ENCODE peak calls at places on chromosomes 13 and 19, in six cellular contexts. M is K562, K is HepG2, P is SK-N-SH, X is H1, W is GM12878. Y is an unnamed sample. For H3K4me1, the result is how much of the 10 kb centered on the place peaks cover.

GRCh38 chr19:42422092-42422575 is 5.1 kb downstream of the LIPE start:
- DNase-seq in M (no peak), K (no peak), P (no peak), X (no peak), W (no peak), Y (no peak)

GRCh38 chr13:103157034-103157433 is 90.8 kb upstream of the SLC10A2 start:
- DNase-seq in M (no peak), K (no peak), P (no peak), X (no peak), W (no peak), Y (no peak)

GRCh38 chr13:30572859-30573275 is 44.9 kb upstream of the USPL1 start:
- DNase-seq in M (no peak), K (peak), P (peak), X (no peak), W (peak), Y (no peak)

GRCh38 chr13:108609353-108609752 is 20.1 kb upstream of the MYO16 start:
- DNase-seq in M (no peak), K (no peak), P (peak), X (no peak), W (no peak), Y (no peak)

GRCh38 chr13:100208596-100208995 is 119.7 kb downstream of the PCCA start:
- DNase-seq in M (no peak), K (no peak), P (no peak), X (no peak), W (no peak), Y (no peak)

GRCh38 chr19:8610041-8610927 is at the start of gene ADAMTS10:
- DNase-seq in M (peak), K (no peak), P (peak), X (no peak), W (no peak), Y (no peak)

GRCh38 chr19:19098703-19099632 is 35.2 kb downstream of the SLC25A42 start:
- DNase-seq in M (no peak), K (peak), P (no peak), X (no peak), W (no peak), Y (no peak)

GRCh38 chr19:34662919-34663318 is 14.0 kb downstream of the SCGB2B2 start:
- DNase-seq in M (peak), K (peak), P (peak), X (peak), W (no peak), Y (peak)

GRCh38 chr13:24254151-24254810 is 55.1 kb upstream of the C1QTNF9 start:
- DNase-seq in M (no peak), K (no peak), P (no peak), X (no peak), W (no peak), Y (no peak)

GRCh38 chr13:21894703-21895699 is 224.1 kb downstream of the FGF9 start:
- DNase-seq in M (no peak), K (no peak), P (no peak), X (no peak), W (no peak), Y (no peak)

GRCh38 chr13:101303512-101303911 is 112.8 kb downstream of the NALCN start:
- DNase-seq in M (no peak), K (no peak), P (peak), X (no peak), W (no peak), Y (no peak)

GRCh38 chr19:48810151-48810550 is 678 bp downstream of the BCAT2 start:
- DNase-seq in M (peak), K (no peak), P (no peak), X (no peak), W (no peak), Y (no peak)

GRCh38 chr13:30129411-30129810 is 177.9 kb downstream of the KATNAL1 start:
- DNase-seq in M (no peak), K (no peak), P (no peak), X (no peak), W (no peak), Y (no peak)

GRCh38 chr19:43078311-43078710 is 4.2 kb downstream of the PSG2 start:
- DNase-seq in M (no peak), K (no peak), P (no peak), X (no peak), W (no peak), Y (no peak)

GRCh38 chr19:51749979-51750378 is 1.7 kb downstream of the FPR1 start:
- DNase-seq in M (no peak), K (no peak), P (no peak), X (no peak), W (no peak), Y (no peak)

GRCh38 chr13:26538363-26539317 is 18.8 kb upstream of the WASF3 start:
- DNase-seq in M (no peak), K (no peak), P (no peak), X (no peak), W (no peak), Y (no peak)

GRCh38 chr13:33797622-33798021 is 20.3 kb upstream of the RFC3 start:
- DNase-seq in M (no peak), K (no peak), P (no peak), X (no peak), W (no peak), Y (no peak)

GRCh38 chr19:9885077-9885552 is 50.0 kb downstream of the PIN1 start:
- DNase-seq in M (no peak), K (no peak), P (peak), X (no peak), W (no peak), Y (no peak)

GRCh38 chr19:49058592-49058991 is 1.0 kb upstream of the CGB7 start:
- DNase-seq in M (peak), K (no peak), P (peak), X (no peak), W (no peak), Y (no peak)

GRCh38 chr19:13825489-13826475 is 30.5 kb downstream of the ZSWIM4 start:
- DNase-seq in M (peak), K (no peak), P (peak), X (no peak), W (no peak), Y (no peak)

GRCh38 chr19:48554385-48555091 is 2.6 kb downstream of the SULT2B1 start:
- DNase-seq in M (peak), K (peak), P (no peak), X (peak), W (no peak), Y (peak)

GRCh38 chr13:93660664-93661063 is 434.1 kb downstream of the GPC6 start:
- DNase-seq in M (no peak), K (no peak), P (no peak), X (no peak), W (no peak), Y (no peak)

GRCh38 chr13:113959198-113959597 is 14.7 kb downstream of the C13orf46 start:
- DNase-seq in M (peak), K (no peak), P (no peak), X (no peak), W (no peak), Y (no peak)

GRCh38 chr19:35068941-35069634 is 27.6 kb downstream of the HPN start:
- DNase-seq in M (no peak), K (no peak), P (no peak), X (no peak), W (no peak), Y (no peak)

GRCh38 chr13:94712812-94713555 is 639 bp upstream of the SOX21 start:
- DNase-seq in M (no peak), K (no peak), P (peak), X (no peak), W (no peak), Y (no peak)

GRCh38 chr19:29172302-29172701 is 40.6 kb downstream of the UQCRFS1 start:
- DNase-seq in M (no peak), K (no peak), P (no peak), X (no peak), W (no peak), Y (no peak)

GRCh38 chr13:60448907-60449510 is 52.0 kb downstream of the TDRD3 start:
- DNase-seq in M (peak), K (peak), P (peak), X (no peak), W (no peak), Y (peak)

GRCh38 chr13:112842343-112842856 is 126.6 kb upstream of the MCF2L start:
- DNase-seq in M (no peak), K (no peak), P (no peak), X (no peak), W (no peak), Y (no peak)

GRCh38 chr19:6664916-6665315 is 5.0 kb downstream of the TNFSF14 start:
- DNase-seq in M (no peak), K (no peak), P (no peak), X (no peak), W (no peak), Y (no peak)

GRCh38 chr19:19155495-19156219 is 14.4 kb downstream of the MEF2B start:
- DNase-seq in M (no peak), K (no peak), P (no peak), X (no peak), W (peak), Y (no peak)

GRCh38 chr13:113854238-113855011 is 9.5 kb downstream of the GAS6 start:
- DNase-seq in M (no peak), K (no peak), P (no peak), X (no peak), W (no peak), Y (no peak)

GRCh38 chr19:40596608-40597328 is 4.4 kb upstream of the LTBP4 start:
- DNase-seq in M (peak), K (peak), P (peak), X (no peak), W (no peak), Y (no peak)

GRCh38 chr13:78160793-78161192 is 242.2 kb upstream of the EDNRB start:
- DNase-seq in M (no peak), K (no peak), P (no peak), X (no peak), W (no peak), Y (no peak)

GRCh38 chr13:96091164-96091931 is 1.4 kb downstream of the HS6ST3 start:
- DNase-seq in M (no peak), K (no peak), P (peak), X (no peak), W (no peak), Y (no peak)

GRCh38 chr13:96089139-96089538 is 768 bp upstream of the HS6ST3 start:
- DNase-seq in M (no peak), K (no peak), P (no peak), X (no peak), W (no peak), Y (no peak)

GRCh38 chr13:96090240-96091101 is 564 bp downstream of the HS6ST3 start:
- DNase-seq in M (peak), K (no peak), P (peak), X (no peak), W (no peak), Y (no peak)

GRCh38 chr13:96091932-96092253 is 2.0 kb downstream of the HS6ST3 start:
- DNase-seq in M (no peak), K (no peak), P (no peak), X (no peak), W (no peak), Y (no peak)

DNA sequence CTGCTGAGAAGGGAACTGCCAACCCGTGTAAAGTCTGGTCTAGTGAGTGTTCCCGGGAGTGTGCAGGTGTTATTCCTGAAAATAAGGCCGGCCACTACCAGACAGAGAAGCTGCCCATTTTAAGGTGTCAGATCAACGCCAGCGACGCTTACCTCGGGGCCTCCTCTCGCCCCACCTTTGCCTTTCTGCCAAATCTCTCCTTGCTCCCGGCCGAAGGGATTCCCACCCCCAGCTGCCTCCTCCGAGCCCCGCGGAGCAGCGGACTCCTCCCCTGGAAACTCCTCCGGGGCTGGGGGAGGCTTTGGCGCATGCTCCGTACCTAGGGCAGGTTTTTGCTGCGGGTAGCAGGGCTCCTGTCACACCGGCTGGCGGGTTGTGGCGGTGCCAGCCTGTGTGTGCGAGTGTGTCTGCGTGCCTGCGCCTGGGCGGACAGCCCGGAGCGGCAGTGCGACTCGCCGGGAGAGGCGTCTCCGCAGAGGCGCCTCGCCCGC is at the start of gene HS6ST3:
- DNase-seq in M (peak), K (no peak), P (peak), X (peak), W (no peak), Y (no peak)
- TF ChIP-seq YY1 in M (no peak), K (no peak), P (no peak), X (no peak), W (no peak), Y (no peak)

GRCh38 chr19:37964109-37964508 is 57.1 kb downstream of the SIPA1L3 start:
- DNase-seq in M (no peak), K (no peak), P (no peak), X (no peak), W (no peak), Y (no peak)
- H3K4me3 ChIP-seq in M (no peak), K (no peak), P (no peak), X (no peak), W (no peak), Y (no peak)

GRCh38 chr19:38657633-38658222 is 10.3 kb downstream of the ACTN4 start:
- DNase-seq in M (no peak), K (no peak), P (no peak), X (no peak), W (no peak), Y (no peak)
- H3K4me1 ChIP-seq in M (under half), K (half or more), P (half or more), X (under half), W (under half), Y (under half)

DNA sequence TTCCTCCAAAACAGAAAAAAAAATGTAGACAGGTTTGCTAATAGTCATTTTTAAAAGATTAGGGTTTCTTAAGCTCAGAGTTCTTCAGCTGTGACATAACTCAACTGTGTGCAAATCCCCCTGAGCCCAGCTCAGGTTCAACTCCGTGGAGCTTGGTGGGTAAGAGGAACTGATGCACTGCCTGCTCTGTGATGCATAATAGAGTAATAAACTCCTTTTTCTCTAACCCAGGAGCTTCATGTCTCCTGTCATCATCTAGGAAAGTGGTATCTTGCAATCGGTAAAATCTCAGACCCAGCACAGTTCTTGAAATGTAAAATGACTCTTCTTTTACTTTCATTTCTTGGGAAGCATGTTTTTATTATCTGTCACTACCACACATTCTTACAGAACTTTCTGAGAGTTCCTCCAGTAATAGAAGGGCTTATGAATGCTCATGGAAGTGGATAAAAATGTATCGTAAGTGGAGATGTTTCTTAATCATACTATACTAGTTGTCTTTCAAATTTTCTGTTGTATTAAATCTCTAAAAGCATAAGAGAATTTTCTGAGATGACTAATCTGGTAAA is 123.8 kb upstream of the PCDH9 start:
- DNase-seq in M (no peak), K (no peak), P (no peak), X (no peak), W (no peak), Y (no peak)
- TF ChIP-seq YY1 in M (no peak), K (no peak), P (no peak), X (no peak), W (no peak), Y (no peak)

DNA sequence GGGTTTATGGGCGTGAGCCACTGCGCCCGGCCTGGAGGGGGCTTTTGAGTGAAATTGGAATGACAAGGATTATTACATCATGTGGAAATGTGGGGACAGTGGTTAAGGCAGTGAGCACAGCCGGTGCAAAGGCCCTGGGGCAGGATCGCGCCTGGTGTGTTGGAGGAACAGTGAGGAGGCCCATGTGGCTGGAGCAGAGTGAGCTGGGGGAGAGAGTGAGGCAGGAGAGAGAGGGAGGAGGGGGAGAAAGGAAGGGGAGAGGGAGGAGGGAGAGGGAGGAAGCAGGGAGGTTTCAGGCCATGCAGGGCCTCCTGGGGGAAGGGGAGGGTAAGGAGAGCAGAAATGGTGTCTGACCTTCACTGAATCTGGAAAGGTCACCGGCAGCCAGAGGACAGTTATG is 11.3 kb upstream of the CELF5 start:
- DNase-seq in M (no peak), K (no peak), P (no peak), X (no peak), W (no peak), Y (no peak)
- H3K4me3 ChIP-seq in M (no peak), K (no peak), P (no peak), X (no peak), W (no peak), Y (no peak)

GRCh38 chr19:1016647-1017114 is 4.2 kb downstream of the TMEM259 start:
- DNase-seq in M (no peak), K (no peak), P (no peak), X (no peak), W (no peak), Y (no peak)
- H3K4me1 ChIP-seq in M (half or more), K (under half), P (under half), X (under half), W (under half), Y (under half)

GRCh38 chr13:46903748-46904147 is 6.9 kb upstream of the HTR2A start:
- DNase-seq in M (no peak), K (no peak), P (no peak), X (no peak), W (no peak), Y (no peak)
- TF ChIP-seq YY1 in M (no peak), K (no peak), P (no peak), X (no peak), W (no peak), Y (no peak)

DNA sequence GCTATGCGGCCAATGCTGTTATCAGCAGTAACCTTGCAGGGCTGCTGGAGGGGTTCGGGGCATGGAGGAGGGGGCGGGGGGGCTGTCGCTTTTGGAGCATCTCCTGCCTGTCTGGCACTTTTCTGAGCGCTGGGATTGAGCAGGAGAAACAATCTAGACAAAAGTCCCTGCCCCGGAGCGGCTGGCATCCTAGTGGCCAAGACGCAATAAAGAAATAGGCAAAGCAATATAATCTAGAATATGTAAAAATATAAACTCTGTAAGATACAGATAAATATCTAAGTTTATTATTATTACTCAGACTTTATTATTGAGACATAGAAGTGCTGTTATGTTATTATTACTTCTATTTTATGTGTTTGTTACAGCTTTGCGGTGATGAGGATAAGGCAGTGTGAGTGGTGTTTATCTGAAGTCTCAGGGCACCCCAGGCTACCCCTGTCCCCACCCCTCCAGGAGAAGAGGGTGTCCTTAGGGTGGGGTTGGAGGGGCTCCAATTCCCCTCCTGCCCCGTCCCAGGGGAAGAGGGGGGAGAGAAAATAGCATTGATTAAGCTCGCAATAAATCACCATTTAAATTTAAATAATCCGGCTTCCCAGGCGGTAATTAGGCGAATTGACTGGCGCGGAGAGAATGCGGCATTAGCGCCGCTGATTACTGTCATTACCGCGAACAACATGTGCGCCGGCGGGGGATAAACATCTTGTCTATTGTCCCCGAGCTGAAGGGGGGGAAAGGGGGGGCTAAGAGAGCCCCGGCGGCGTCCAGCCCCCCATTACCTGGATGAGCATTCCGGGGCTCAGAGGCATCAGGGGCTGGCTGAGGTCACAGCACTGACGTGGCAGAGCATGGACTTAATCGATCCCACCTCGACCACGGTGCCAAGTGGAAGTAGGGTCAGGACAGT is 3.2 kb downstream of the NPAS1 start:
- DNase-seq in M (no peak), K (no peak), P (no peak), X (no peak), W (no peak), Y (no peak)
- H3K4me3 ChIP-seq in M (no peak), K (no peak), P (peak), X (no peak), W (no peak), Y (no peak)

GRCh38 chr13:96532804-96533203 is 442.9 kb downstream of the HS6ST3 start:
- DNase-seq in M (no peak), K (no peak), P (no peak), X (no peak), W (no peak), Y (no peak)
- H3K4me1 ChIP-seq in M (under half), K (under half), P (under half), X (under half), W (under half), Y (under half)

GRCh38 chr19:3441089-3441985 is 39.0 kb downstream of the SMIM24 start:
- DNase-seq in M (no peak), K (no peak), P (no peak), X (no peak), W (no peak), Y (no peak)
- TF ChIP-seq YY1 in M (no peak), K (no peak), P (no peak), X (no peak), W (no peak), Y (no peak)